ENCODE peak calls at places on chromosomes 16 and 17, in eight cellular contexts. H is AG04450, Z is IMR-90, R is cardiac fibroblast, L is heart right ventricle, F is fibroblast of pulmonary artery, V is stomach, U is esophagus squamous epithelium. O is an unnamed sample.

GRCh38 chr17:55219939-55220338 is 44.8 kb upstream of the HLF start:
- DNase-seq in H (no peak), Z (no peak), R (peak; percentile 39), L (no peak), F (peak; percentile 29), V (no peak), U (no peak), O (no peak)

GRCh38 chr17:57985675-57985974 is 2.4 kb downstream of the VEZF1 start:
- DNase-seq in H (no peak), Z (peak; percentile 25), R (peak; percentile 33), L (no peak), F (peak; percentile 36), V (no peak), U (no peak), O (peak; percentile 65)

GRCh38 chr17:83142619-83143018 is 63.2 kb downstream of the METRNL start:
- DNase-seq in H (no peak), Z (no peak), R (no peak), L (no peak), F (no peak), V (no peak), U (no peak), O (no peak)

GRCh38 chr17:40490289-40490853 is 11.1 kb downstream of the TNS4 start:
- DNase-seq in H (peak; percentile 59), Z (peak; percentile 81), R (peak; percentile 91), L (peak; percentile 40), F (peak; percentile 78), V (no peak), U (no peak), O (peak; percentile 97)

GRCh38 chr16:81645303-81645702 is 133.8 kb upstream of the PLCG2 start:
- DNase-seq in H (peak; percentile 42), Z (peak; percentile 85), R (peak; percentile 94), L (peak; percentile 61), F (peak; percentile 91), V (no peak), U (no peak), O (peak; percentile 80)

GRCh38 chr16:12061336-12062055 is 85.0 kb downstream of the SNX29 start:
- DNase-seq in H (no peak), Z (peak; percentile 36), R (no peak), L (no peak), F (no peak), V (no peak), U (no peak), O (peak; percentile 20)

GRCh38 chr17:15886804-15887203 is 58.1 kb upstream of the ADORA2B start:
- DNase-seq in H (no peak), Z (no peak), R (no peak), L (no peak), F (no peak), V (no peak), U (no peak), O (no peak)

GRCh38 chr16:5504028-5504758 is 406.6 kb upstream of the EEF2KMT start:
- DNase-seq in H (no peak), Z (no peak), R (no peak), L (peak; percentile 5), F (no peak), V (peak; percentile 58), U (no peak), O (no peak)

GRCh38 chr17:43755389-43755875 is 3.2 kb downstream of the SOST start:
- DNase-seq in H (no peak), Z (peak; percentile 45), R (peak; percentile 30), L (no peak), F (peak; percentile 32), V (no peak), U (no peak), O (peak; percentile 40)

GRCh38 chr17:50361561-50362480 is 11.2 kb downstream of the MRPL27 start:
- DNase-seq in H (peak; percentile 49), Z (peak; percentile 74), R (peak; percentile 87), L (peak; percentile 47), F (peak; percentile 82), V (peak; percentile 73), U (no peak), O (peak; percentile 83)

GRCh38 chr16:27748868-27749546 is 199.1 kb downstream of the KATNIP start:
- DNase-seq in H (peak; percentile 39), Z (peak; percentile 84), R (peak; percentile 76), L (peak; percentile 20), F (peak; percentile 65), V (no peak), U (no peak), O (peak; percentile 88)

GRCh38 chr17:44932096-44932495 is 15.5 kb downstream of the KIF18B start:
- DNase-seq in H (no peak), Z (no peak), R (no peak), L (no peak), F (no peak), V (no peak), U (no peak), O (no peak)

GRCh38 chr16:49598386-49599170 is 225.0 kb downstream of the C16orf78 start:
- DNase-seq in H (no peak), Z (no peak), R (no peak), L (no peak), F (no peak), V (peak; percentile 21), U (no peak), O (no peak)

GRCh38 chr17:75404739-75405364 is 626 bp downstream of the GRB2 start:
- DNase-seq in H (no peak), Z (peak; percentile 52), R (peak; percentile 22), L (peak; percentile 17), F (peak; percentile 33), V (peak; percentile 42), U (no peak), O (peak; percentile 55)

GRCh38 chr17:60386137-60386395 is 5.9 kb downstream of the USP32 start:
- DNase-seq in H (no peak), Z (no peak), R (no peak), L (no peak), F (no peak), V (no peak), U (no peak), O (peak; percentile 59)

DNA sequence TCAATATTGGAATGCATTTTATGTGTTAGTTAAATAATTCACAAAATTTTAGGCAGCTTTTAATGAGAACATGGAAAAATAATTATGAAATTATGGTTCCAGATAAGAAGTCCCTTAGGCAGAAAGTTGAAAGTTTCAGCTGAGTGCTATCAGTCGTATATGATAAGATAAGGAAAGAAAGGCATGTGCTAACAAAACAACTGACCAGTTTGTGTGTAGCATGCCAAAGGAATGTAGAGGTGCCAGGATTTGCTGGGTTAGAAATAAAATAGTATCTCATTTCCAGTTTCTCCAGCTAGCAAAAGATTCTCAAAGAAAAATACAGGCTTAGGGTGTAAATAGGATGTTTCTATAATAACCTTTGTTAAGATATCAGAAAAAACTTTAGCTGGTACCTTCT is 1044.5 kb upstream of the CDH8 start:
- DNase-seq in H (no peak), Z (no peak), R (no peak), L (no peak), F (no peak), V (peak; percentile 41), U (no peak), O (no peak)
- H3K4me3 ChIP-seq in H (no peak overlapping the region), Z (no peak overlapping the region), R (no peak overlapping the region), L (no peak overlapping the region), F (no peak overlapping the region), V (no peak overlapping the region), U (no peak overlapping the region), O (no peak overlapping the region)

GRCh38 chr17:77117415-77117814 is 23.4 kb upstream of the SEC14L1 start:
- DNase-seq in H (no peak), Z (no peak), R (peak; percentile 58), L (no peak), F (peak; percentile 68), V (no peak), U (no peak), O (peak; percentile 48)

GRCh38 chr17:77119668-77120301 is 21.0 kb upstream of the SEC14L1 start:
- DNase-seq in H (no peak), Z (no peak), R (no peak), L (no peak), F (no peak), V (no peak), U (no peak), O (no peak)

GRCh38 chr17:77124192-77124908 is 16.4 kb upstream of the SEC14L1 start:
- DNase-seq in H (no peak), Z (peak; percentile 68), R (peak; percentile 92), L (peak; percentile 71), F (peak; percentile 98), V (peak; percentile 65), U (no peak), O (peak; percentile 85)

GRCh38 chr17:77118251-77118928 is 22.4 kb upstream of the SEC14L1 start:
- DNase-seq in H (no peak), Z (no peak), R (peak; percentile 68), L (peak; percentile 35), F (peak; percentile 87), V (no peak), U (no peak), O (no peak)

DNA sequence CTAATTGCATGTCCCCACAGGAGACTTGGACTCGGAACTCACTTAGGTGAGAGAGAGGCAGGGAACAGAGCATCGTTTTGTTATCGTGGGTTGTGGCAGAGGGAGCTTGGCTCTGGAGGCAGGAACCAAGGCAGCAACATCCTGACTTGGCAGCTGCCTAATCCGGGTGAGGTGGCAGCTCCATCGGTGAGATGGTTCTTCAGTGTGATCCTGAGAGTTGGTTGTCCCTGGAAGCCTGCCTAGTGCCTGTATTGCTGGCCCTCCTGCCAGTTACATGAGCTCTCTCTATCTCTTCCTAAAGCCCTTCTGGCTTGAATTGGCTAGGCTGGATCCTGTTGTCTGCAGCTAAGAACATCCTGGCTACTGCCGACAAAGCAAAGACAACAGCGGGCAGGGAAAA is 19.9 kb upstream of the SEC14L1 start:
- DNase-seq in H (no peak), Z (no peak), R (peak; percentile 38), L (no peak), F (no peak), V (no peak), U (no peak), O (no peak)
- TF ChIP-seq CTCF in H (no peak), Z (no peak), R (no peak), L (no peak), F (no peak), V (no peak), U (no peak), O (no peak)

GRCh38 chr17:1123397-1124237 is 56.2 kb downstream of the ABR start:
- DNase-seq in H (no peak), Z (no peak), R (no peak), L (no peak), F (no peak), V (no peak), U (no peak), O (no peak)

GRCh38 chr17:1125775-1126120 is 54.0 kb downstream of the ABR start:
- DNase-seq in H (no peak), Z (no peak), R (no peak), L (no peak), F (no peak), V (no peak), U (no peak), O (no peak)

GRCh38 chr17:1122681-1123396 is 56.9 kb downstream of the ABR start:
- DNase-seq in H (peak; percentile 23), Z (peak; percentile 58), R (peak; percentile 81), L (peak; percentile 90), F (peak; percentile 76), V (peak; percentile 93), U (no peak), O (peak; percentile 60)

GRCh38 chr17:1124896-1125774 is 54.6 kb downstream of the ABR start:
- DNase-seq in H (no peak), Z (no peak), R (no peak), L (no peak), F (no peak), V (no peak), U (no peak), O (no peak)

GRCh38 chr17:1124238-1124699 is 55.5 kb downstream of the ABR start:
- DNase-seq in H (no peak), Z (no peak), R (no peak), L (no peak), F (no peak), V (no peak), U (no peak), O (no peak)
- H3K4me3 ChIP-seq in H (no peak overlapping the region), Z (no peak overlapping the region), R (no peak overlapping the region), L (no peak overlapping the region), F (no peak overlapping the region), V (no peak overlapping the region), U (no peak overlapping the region), O (no peak overlapping the region)

GRCh38 chr16:30585400-30586191 is at the start of gene ZNF785:
- DNase-seq in H (peak; percentile 96), Z (peak; percentile 99), R (peak; percentile 100), L (peak; percentile 99), F (peak; percentile 100), V (peak; percentile 96), U (peak; percentile 74), O (peak; percentile 99)
- TF ChIP-seq CTCF in H (no peak), Z (peak; percentile 12), R (no peak), L (peak; percentile 52), F (no peak), V (no peak), U (no peak), O (no peak)